ENCODE peak calls at places on chromosomes 2 and 18, in four cellular contexts. Q is RWPE1, M is C1 segment of cervical spinal cord, V is T47D. Y is an unnamed sample.
A peak's percentile ranks its signal among the peaks of the same experiment; 100 is the strongest.

GRCh38 chr2:109260886-109261700 is 132.1 kb downstream of the SH3RF3 start:
- DNase-seq in V (peak; percentile 50), Q (no peak), M (no peak), Y (no peak)

GRCh38 chr18:50527636-50528307 is 32.1 kb upstream of the MAPK4 start:
- DNase-seq in Q (no peak), M (no peak), V (no peak), Y (no peak)

GRCh38 chr2:42792583-42793313 is at the start of gene HAAO:
- DNase-seq in Q (peak; percentile 17), M (no peak), V (no peak), Y (no peak)

GRCh38 chr2:216862628-216863027 is 2.8 kb upstream of the TNP1 start:
- DNase-seq in V (no peak), M (no peak), Q (no peak), Y (no peak)

GRCh38 chr2:182616471-182617393 is 99.3 kb upstream of the DNAJC10 start:
- DNase-seq in V (no peak), Q (no peak), M (no peak), Y (no peak)

GRCh38 chr18:77249583-77250500 is at the start of gene GALR1:
- DNase-seq in V (no peak), M (no peak), Q (no peak), Y (no peak)

GRCh38 chr2:71466301-71467179 is 13.2 kb downstream of the DYSF start:
- DNase-seq in V (peak; percentile 31), Q (peak; percentile 42), M (no peak), Y (no peak)

GRCh38 chr2:188523901-188524300 is 232.2 kb downstream of the GULP1 start:
- DNase-seq in M (no peak), V (no peak), Q (no peak), Y (no peak)

GRCh38 chr2:216791303-216791702 is 68.6 kb downstream of the TNP1 start:
- DNase-seq in V (no peak), M (no peak), Q (no peak), Y (no peak)

GRCh38 chr18:75977069-75977468 is 518.0 kb downstream of the ZNF516 start:
- DNase-seq in Q (peak; percentile 3), V (no peak), M (no peak), Y (no peak)

GRCh38 chr2:163205696-163206267 is 367.2 kb upstream of the KCNH7 start:
- DNase-seq in M (no peak), V (no peak), Q (no peak), Y (no peak)

GRCh38 chr2:202494856-202495604 is 118.9 kb downstream of the BMPR2 start:
- DNase-seq in V (no peak), Q (no peak), M (no peak), Y (no peak)